ENCODE peak calls at places on chromosomes 6 and 20, in nine cellular contexts. W is heart right ventricle, Z is mucosa of descending colon, V is PC-9, X is small intestine, H is body of pancreas, E is stomach, O is endodermal cell, R is Panc1. N is an unnamed sample. For H3K4me1 and H3K9me3, the result is how much of the 10 kb centered on the place peaks cover.

GRCh38 chr6:3409699-3410384 is 47.0 kb downstream of the SLC22A23 start:
- DNase-seq in W (no peak), Z (peak), V (no peak), X (peak), H (peak), E (peak), O (no peak), R (no peak), N (peak)

GRCh38 chr20:35490736-35491181 is 35.4 kb downstream of the CEP250 start:
- DNase-seq in W (no peak), Z (peak), V (no peak), X (peak), H (peak), E (no peak), O (no peak), R (no peak), N (no peak)

GRCh38 chr6:44731485-44732095 is 344.1 kb downstream of the CDC5L start:
- DNase-seq in W (no peak), Z (no peak), V (no peak), X (no peak), H (no peak), E (no peak), O (no peak), R (no peak), N (no peak)

GRCh38 chr20:23644159-23644558 is 6.4 kb upstream of the CST3 start:
- DNase-seq in W (no peak), Z (no peak), V (peak), X (no peak), H (no peak), E (no peak), O (no peak), R (no peak), N (no peak)

GRCh38 chr6:159044899-159045727 is at the start of gene TAGAP:
- DNase-seq in W (peak), Z (peak), V (no peak), X (peak), H (peak), E (peak), O (no peak), R (no peak), N (peak)

GRCh38 chr6:17865798-17866725 is 121.4 kb downstream of the KIF13A start:
- DNase-seq in W (peak), Z (peak), V (peak), X (no peak), H (peak), E (peak), O (no peak), R (peak), N (peak)

GRCh38 chr6:79671605-79672266 is 40.6 kb downstream of the SH3BGRL2 start:
- DNase-seq in W (peak), Z (peak), V (peak), X (peak), H (peak), E (peak), O (peak), R (no peak), N (peak)

GRCh38 chr6:52921743-52922142 is 12.2 kb upstream of the GSTA3 start:
- DNase-seq in W (no peak), Z (no peak), V (no peak), X (no peak), H (no peak), E (no peak), O (no peak), R (no peak), N (no peak)

GRCh38 chr6:30720738-30721197 is 616 bp downstream of the TUBB start:
- DNase-seq in W (peak), Z (peak), V (no peak), X (peak), H (peak), E (peak), O (peak), R (no peak), N (peak)

GRCh38 chr20:8932192-8933150 is 136.4 kb upstream of the PLCB4 start:
- DNase-seq in W (peak), Z (no peak), V (no peak), X (no peak), H (no peak), E (no peak), O (no peak), R (no peak), N (no peak)

GRCh38 chr6:27902335-27903314 is 9.6 kb downstream of the OR2B2 start:
- DNase-seq in W (peak), Z (peak), V (peak), X (peak), H (peak), E (peak), O (peak), R (no peak), N (peak)

GRCh38 chr20:40741507-40742106 is 52.6 kb upstream of the MAFB start:
- DNase-seq in W (peak), Z (peak), V (no peak), X (peak), H (peak), E (peak), O (peak), R (peak), N (no peak)

GRCh38 chr6:87093651-87094050 is 1.3 kb downstream of the CGA start:
- DNase-seq in W (no peak), Z (no peak), V (no peak), X (no peak), H (no peak), E (no peak), O (no peak), R (no peak), N (no peak)

GRCh38 chr20:18466574-18466893 is 296 bp downstream of the DZANK1 start:
- DNase-seq in W (no peak), Z (no peak), V (no peak), X (no peak), H (no peak), E (no peak), O (no peak), R (no peak), N (no peak)

DNA sequence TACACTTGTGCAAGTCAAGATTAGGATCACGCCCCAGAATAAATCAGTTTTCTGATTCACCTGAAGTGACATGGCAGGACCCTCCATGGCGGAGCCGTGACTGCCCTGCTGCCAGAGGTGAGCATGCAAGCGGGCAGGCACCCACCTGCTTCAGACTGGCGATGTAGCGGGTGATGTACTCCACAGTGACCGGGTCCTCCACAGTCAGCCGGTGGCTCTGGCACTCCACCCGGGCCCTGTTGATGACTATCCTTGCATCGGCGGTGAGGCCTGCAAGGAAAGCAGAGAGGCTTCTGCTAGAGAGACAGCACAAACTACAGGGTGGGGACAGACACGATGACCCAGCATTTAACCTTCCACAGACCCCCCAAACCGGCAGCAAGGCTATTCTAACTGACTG is 3.6 kb downstream of the PSMA7 start:
- DNase-seq in W (no peak), Z (no peak), V (no peak), X (no peak), H (no peak), E (no peak), O (no peak), R (no peak), N (peak)
- H3K4me1 ChIP-seq in W (under half), Z (under half), V (under half), X (under half), H (under half), E (under half), O (under half), R (under half), N (under half)

GRCh38 chr20:4113546-4113945 is 98.2 kb upstream of the RNF24 start:
- DNase-seq in W (no peak), Z (no peak), V (no peak), X (no peak), H (no peak), E (no peak), O (no peak), R (no peak), N (no peak)
- H3K9me3 ChIP-seq in W (under half), Z (under half), V (under half), X (under half), H (under half), E (under half), O (under half), R (under half), N (under half)

GRCh38 chr6:37169458-37170272 is at the start of gene PIM1:
- DNase-seq in W (peak), Z (peak), V (peak), X (peak), H (peak), E (peak), O (peak), R (peak), N (peak)

GRCh38 chr6:37170273-37171140 is 555 bp downstream of the PIM1 start:
- DNase-seq in W (peak), Z (no peak), V (no peak), X (peak), H (peak), E (peak), O (peak), R (no peak), N (no peak)

GRCh38 chr6:37171141-37171969 is 1.4 kb downstream of the PIM1 start:
- DNase-seq in W (peak), Z (peak), V (no peak), X (peak), H (peak), E (peak), O (peak), R (no peak), N (peak)

GRCh38 chr6:37168163-37168758 is 1.7 kb upstream of the PIM1 start:
- DNase-seq in W (no peak), Z (no peak), V (no peak), X (no peak), H (no peak), E (no peak), O (peak), R (no peak), N (no peak)

GRCh38 chr6:37168809-37169457 is 1.0 kb upstream of the PIM1 start:
- DNase-seq in W (no peak), Z (no peak), V (peak), X (peak), H (no peak), E (no peak), O (peak), R (no peak), N (no peak)
- H3K4me1 ChIP-seq in W (under half), Z (under half), V (under half), X (under half), H (under half), E (under half), O (under half), R (under half), N (under half)

DNA sequence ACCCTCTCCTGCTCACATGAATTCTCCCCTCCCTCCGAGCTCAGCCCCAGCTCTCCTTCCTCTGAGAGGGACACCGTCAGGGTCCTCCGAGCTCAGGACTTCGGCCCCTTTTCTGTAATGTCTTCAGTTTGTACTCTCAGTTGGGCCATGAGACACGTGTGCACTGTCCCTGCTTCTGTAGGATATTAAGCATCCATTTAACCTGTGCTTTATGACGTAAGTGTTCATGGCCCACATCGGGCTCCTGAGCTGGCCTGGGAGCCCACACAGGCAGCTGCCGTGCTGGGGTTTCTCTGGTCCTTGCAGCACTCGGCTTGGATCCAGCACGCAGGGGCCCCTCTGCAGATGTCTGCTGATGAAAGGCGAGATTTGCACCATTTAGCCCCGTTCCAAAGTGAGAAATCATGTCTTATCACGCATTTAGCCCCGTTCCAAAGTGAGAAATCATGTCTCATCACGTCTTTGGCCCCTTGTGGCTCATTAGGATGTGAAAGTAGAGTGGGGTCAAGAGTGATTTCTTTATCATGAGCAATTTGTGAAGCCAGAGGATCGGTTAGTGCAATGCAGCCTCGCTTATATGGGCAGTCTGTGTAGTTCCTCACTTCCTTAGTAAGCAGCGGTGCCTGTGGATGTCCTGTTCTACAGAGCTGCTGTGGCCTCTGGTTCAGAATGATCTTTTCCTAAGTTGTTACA is 25.3 kb downstream of the DUSP22 start:
- DNase-seq in W (no peak), Z (no peak), V (no peak), X (no peak), H (no peak), E (no peak), O (no peak), R (no peak), N (no peak)
- H3K9me3 ChIP-seq in W (under half), Z (under half), V (under half), X (under half), H (under half), E (under half), O (under half), R (under half), N (under half)

DNA sequence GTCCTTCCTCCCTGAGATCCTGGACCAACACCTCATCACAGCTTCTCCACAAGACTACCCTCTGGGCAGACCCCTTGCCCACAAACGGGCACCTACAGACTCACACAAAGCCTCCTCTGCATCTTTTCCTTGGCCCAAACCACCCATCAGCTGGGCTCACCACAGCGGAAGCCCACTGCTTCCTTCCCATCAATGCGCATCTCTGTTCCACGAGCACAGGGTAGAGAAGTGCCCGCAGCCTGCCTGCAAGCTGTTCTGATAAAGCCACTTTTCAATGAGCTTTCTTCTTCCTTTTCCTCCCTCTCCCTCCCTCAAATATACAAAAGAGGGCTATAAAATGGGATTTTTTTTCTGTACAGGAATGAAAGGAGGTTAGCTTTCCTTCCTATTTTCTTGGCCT is 111.2 kb downstream of the NFATC2 start:
- DNase-seq in W (no peak), Z (no peak), V (no peak), X (no peak), H (no peak), E (no peak), O (no peak), R (no peak), N (peak)
- H3K4me1 ChIP-seq in W (under half), Z (under half), V (under half), X (under half), H (under half), E (under half), O (under half), R (under half), N (under half)

GRCh38 chr6:26646074-26646473 is 13.5 kb downstream of the ZNF322 start:
- DNase-seq in W (no peak), Z (no peak), V (no peak), X (no peak), H (no peak), E (no peak), O (no peak), R (no peak), N (no peak)
- H3K9me3 ChIP-seq in W (under half), Z (under half), V (under half), X (under half), H (under half), E (under half), O (half or more), R (half or more), N (under half)

DNA sequence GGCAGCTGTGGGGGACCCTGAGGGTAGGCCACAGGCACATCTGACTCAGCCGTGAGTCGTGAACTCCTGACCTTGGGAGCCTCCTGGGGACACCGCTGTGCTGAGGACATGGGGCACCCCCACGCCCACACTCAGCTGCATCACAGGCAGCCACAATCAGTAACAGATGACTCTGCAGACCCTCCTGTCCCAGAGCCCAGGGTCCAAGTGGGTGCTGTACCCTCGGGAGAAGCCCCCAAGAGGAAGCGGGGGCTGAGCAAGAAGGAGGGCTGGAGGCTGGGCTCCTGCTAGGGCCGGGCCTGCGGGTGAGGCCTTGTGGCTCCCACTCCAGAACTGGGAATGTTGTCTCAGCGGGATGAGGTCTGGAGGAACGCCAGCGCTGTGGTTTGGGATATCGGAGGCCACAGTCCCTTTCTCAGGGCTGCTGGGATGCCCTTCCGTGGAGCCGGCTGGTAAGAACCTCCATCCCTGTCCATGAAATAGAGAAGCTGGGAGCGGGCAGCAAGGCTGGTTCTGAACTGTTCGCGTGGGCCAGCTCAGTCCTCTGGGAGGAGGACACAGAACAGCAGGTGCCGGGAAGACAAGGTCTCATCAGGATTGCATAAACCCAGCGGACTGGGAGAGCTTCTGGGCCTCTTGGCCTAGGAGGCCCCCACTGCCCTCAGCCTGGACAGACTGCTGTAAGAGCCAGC is 3.1 kb upstream of the LAMA5 start:
- DNase-seq in W (peak), Z (no peak), V (peak), X (no peak), H (no peak), E (peak), O (no peak), R (no peak), N (no peak)
- H3K4me1 ChIP-seq in W (under half), Z (under half), V (under half), X (under half), H (half or more), E (half or more), O (under half), R (half or more), N (half or more)

DNA sequence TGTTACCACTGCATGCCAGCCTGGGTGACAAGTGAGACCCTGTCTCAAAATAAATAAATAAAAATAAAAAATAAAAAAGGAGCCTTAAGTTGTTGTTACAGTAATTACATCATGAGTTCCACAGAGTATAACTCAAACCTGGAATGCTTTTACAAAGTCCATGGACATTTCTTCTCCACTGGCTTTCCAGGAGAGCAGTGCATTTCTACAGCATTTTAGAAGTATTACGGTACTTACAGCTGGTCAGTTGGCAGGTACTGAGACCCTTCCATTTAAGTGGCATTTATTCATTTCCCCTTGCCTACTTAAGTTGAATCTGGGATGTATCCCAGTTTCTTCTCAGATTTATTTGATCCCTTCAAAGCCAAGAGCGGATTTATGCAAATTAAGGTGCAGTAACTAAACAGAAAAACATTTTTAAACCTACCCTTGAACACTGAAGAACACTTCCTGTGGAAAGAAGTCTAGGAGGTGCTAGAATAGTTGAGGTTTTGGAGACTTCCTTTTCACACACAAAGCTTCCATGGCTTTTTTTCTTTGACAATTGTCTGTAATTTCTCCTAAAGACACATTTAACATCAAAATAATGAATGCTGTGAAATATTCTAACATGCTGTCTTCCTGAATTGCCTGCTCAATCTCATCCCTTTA is 3.3 kb downstream of the PRDM13 start:
- DNase-seq in W (no peak), Z (no peak), V (no peak), X (no peak), H (no peak), E (no peak), O (no peak), R (no peak), N (no peak)
- H3K9me3 ChIP-seq in W (under half), Z (under half), V (under half), X (under half), H (under half), E (under half), O (under half), R (under half), N (under half)